ENCODE peak calls at places on chromosome 2, in six cellular contexts. T is left ventricle myocardium inferior, B is PC-9, H is BE2C, F is IMR-90, P is NB4. J is an unnamed sample.

GRCh38 chr2:56191617-56192016 is 7.8 kb downstream of the CCDC85A start:
- DNase-seq in T (no peak), F (peak; percentile 4), H (no peak), B (no peak), P (peak; percentile 34), J (peak; percentile 40)

GRCh38 chr2:27922842-27923241 is 32.3 kb downstream of the BABAM2 start:
- DNase-seq in B (no peak), H (no peak), P (no peak), F (no peak), T (no peak), J (no peak)

GRCh38 chr2:73101626-73102256 is 11.0 kb downstream of the RAB11FIP5 start:
- DNase-seq in H (no peak), T (no peak), P (no peak), F (no peak), B (no peak), J (no peak)

GRCh38 chr2:213475433-213475832 is 191.2 kb downstream of the SPAG16 start:
- DNase-seq in T (no peak), P (peak; percentile 28), B (no peak), F (peak; percentile 1), H (no peak), J (no peak)

GRCh38 chr2:43039376-43040080 is 186.9 kb downstream of the ZFP36L2 start:
- DNase-seq in T (no peak), P (no peak), B (peak; percentile 80), H (no peak), F (no peak), J (no peak)

GRCh38 chr2:104043864-104044263 is 810.1 kb upstream of the POU3F3 start:
- DNase-seq in P (no peak), T (no peak), H (no peak), B (no peak), F (no peak), J (no peak)

GRCh38 chr2:42492691-42493467 is 903 bp downstream of the KCNG3 start:
- DNase-seq in T (no peak), B (peak; percentile 33), F (no peak), H (no peak), P (no peak), J (no peak)

GRCh38 chr2:237967463-237967871 is 653 bp downstream of the UBE2F start:
- DNase-seq in B (peak; percentile 40), F (no peak), T (peak; percentile 25), H (no peak), P (peak; percentile 39), J (no peak)

GRCh38 chr2:176136375-176137248 is 7.1 kb downstream of the HOXD8 start:
- DNase-seq in F (no peak), P (peak; percentile 38), T (no peak), H (peak; percentile 48), B (no peak), J (no peak)

GRCh38 chr2:201990069-201990468 is 43.6 kb upstream of the FZD7 start:
- DNase-seq in P (no peak), F (no peak), H (no peak), B (no peak), T (no peak), J (no peak)

GRCh38 chr2:73444202-73444601 is 58.6 kb downstream of the ALMS1 start:
- DNase-seq in B (no peak), P (no peak), H (no peak), F (no peak), T (no peak), J (no peak)

GRCh38 chr2:207777124-207777523 is 7.4 kb upstream of the FZD5 start:
- DNase-seq in B (no peak), P (no peak), F (no peak), H (no peak), T (no peak), J (no peak)

GRCh38 chr2:86461042-86461743 is 20.0 kb downstream of the KDM3A start:
- DNase-seq in T (no peak), H (no peak), F (no peak), B (no peak), P (no peak), J (no peak)

GRCh38 chr2:19651466-19651865 is 250.3 kb downstream of the TTC32 start:
- DNase-seq in B (no peak), P (no peak), H (no peak), T (no peak), F (no peak), J (no peak)

GRCh38 chr2:179550214-179550613 is 285.6 kb upstream of the SESTD1 start:
- DNase-seq in F (no peak), B (no peak), P (no peak), T (no peak), H (no peak), J (no peak)

GRCh38 chr2:130744287-130745117 is 10.8 kb upstream of the AMER3 start:
- DNase-seq in F (no peak), P (no peak), H (peak; percentile 74), T (peak; percentile 25), B (no peak), J (no peak)

DNA sequence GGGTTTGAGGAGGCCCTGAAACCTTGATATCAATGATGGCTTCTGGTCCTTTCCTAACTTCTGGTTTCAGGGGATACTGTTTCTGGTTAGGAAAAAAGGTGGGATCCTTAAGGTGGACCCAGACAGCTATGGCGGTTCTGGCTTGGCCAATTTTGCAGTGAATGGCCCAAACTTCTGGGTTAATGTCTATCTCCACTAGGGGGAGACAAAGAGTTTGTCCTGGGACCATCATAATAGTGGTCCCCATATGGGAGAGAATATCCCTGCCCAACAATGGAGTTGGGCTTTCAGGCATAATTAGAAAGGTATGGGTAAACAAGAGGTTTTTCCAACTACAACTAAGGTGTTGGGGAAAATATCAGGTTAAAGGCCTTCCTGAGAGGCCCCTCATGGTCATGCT is 273.5 kb downstream of the CALCRL start:
- DNase-seq in T (no peak), H (no peak), F (no peak), P (peak; percentile 16), B (no peak), J (no peak)
- TF ChIP-seq CTCF in T (no peak), H (peak; percentile 63), F (peak; percentile 25), P (peak; percentile 69), B (peak; percentile 42), J (peak; percentile 36)

DNA sequence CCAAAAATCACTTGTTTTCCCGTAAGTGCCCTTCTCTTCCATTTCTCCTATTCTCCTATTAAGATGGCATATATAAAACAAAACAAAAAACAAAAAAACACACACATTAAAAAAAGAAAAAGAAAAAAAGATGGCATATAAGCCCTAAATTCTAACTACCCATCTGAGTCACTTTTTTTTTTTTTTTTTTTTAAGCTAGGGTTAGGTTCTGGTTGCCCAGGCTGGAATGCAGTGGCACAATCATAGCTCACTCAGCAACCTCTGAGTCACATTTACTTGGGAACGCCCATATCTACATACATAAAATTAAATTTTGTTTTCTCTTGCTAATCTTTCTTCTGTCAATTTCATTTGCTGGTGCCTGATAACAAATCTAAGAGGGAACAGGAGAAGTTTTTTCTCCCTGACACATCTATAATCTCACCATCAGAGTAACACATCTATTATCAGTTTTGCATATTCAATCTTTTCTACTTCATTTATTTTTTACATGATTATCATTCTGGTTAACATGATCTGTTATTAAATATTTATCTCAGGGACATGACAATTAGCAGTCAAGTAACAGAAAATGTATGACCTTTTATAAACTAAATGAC is 52.1 kb downstream of the EEF1B2 start:
- DNase-seq in H (no peak), B (peak; percentile 77), T (no peak), F (peak; percentile 22), P (no peak), J (no peak)
- H3K4me3 ChIP-seq in H (no peak overlapping the region), B (peak overlapping the region; percentile 51), T (no peak overlapping the region), F (no peak overlapping the region), P (no peak overlapping the region), J (no peak overlapping the region)

GRCh38 chr2:211860224-211860623 is 678.4 kb downstream of the ERBB4 start:
- DNase-seq in T (no peak), F (no peak), B (no peak), H (no peak), P (no peak), J (peak; percentile 21)

DNA sequence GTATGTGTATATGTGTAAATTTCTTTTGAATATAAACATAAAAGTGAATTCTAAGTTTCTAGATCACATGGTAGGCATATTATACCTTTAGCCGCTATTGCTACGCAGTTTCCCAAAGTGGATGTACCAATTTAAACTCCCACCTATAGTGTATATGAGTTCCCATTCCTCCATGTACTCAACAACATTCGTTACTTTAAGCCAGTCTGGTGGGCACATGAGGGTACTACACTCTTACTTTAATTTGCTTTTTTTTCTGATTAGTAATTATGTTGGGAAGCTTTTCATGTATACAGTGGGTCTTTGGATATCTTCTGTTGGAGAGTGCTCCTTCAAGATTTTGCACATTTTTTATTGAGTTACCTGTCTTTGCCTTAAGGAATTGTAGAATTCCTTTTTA is 683.8 kb downstream of the ERBB4 start:
- DNase-seq in B (no peak), F (no peak), T (no peak), P (no peak), H (no peak), J (no peak)
- TF ChIP-seq CTCF in B (no peak), F (no peak), T (no peak), P (no peak), H (peak; percentile 16), J (no peak)

GRCh38 chr2:26172189-26172865 is 561 bp upstream of the GAREM2 start:
- DNase-seq in H (peak; percentile 52), B (no peak), T (no peak), F (no peak), P (no peak), J (no peak)
- H3K4me3 ChIP-seq in H (no peak overlapping the region), B (no peak overlapping the region), T (peak overlapping the region; percentile 64), F (no peak overlapping the region), P (no peak overlapping the region), J (no peak overlapping the region)

GRCh38 chr2:11124760-11125068 is 30.6 kb upstream of the SLC66A3 start:
- DNase-seq in H (no peak), F (no peak), P (no peak), B (no peak), T (no peak), J (no peak)
- TF ChIP-seq CTCF in H (no peak), F (no peak), P (no peak), B (peak; percentile 18), T (peak; percentile 7), J (no peak)

DNA sequence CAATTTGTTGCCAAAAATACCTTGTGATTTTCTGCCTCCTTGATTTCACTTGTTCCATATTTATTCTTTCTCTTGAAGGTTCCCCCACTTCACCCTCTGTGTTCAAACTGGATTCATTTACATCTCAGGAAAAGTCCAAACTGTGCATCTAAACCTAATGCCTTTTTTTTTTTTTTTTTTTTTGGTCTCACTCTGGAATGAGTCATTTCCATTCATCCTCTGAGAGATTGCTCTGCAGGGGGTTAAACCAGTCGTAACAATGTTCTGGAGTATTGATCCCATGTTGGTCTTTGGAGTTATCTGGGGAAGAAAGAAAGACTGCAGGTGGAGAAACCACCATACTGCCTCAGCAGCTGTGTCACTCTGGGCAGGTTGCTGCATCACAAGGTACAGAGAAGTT is 119.7 kb downstream of the TACR1 start:
- DNase-seq in H (no peak), P (no peak), F (peak; percentile 15), B (no peak), T (no peak), J (no peak)
- H3K4me3 ChIP-seq in H (no peak overlapping the region), P (no peak overlapping the region), F (no peak overlapping the region), B (no peak overlapping the region), T (no peak overlapping the region), J (no peak overlapping the region)